ENCODE peak calls at places on chromosomes 3 and 15, in four cellular contexts. P, U, T and B are unnamed samples.

GRCh38 chr3:126934149-126934548 is 48.8 kb upstream of the PLXNA1 start:
- DNase-seq in P (peak), U (no peak), T (peak), B (no peak)

GRCh38 chr15:90286678-90287077 is 21.2 kb downstream of the NGRN start:
- DNase-seq in P (no peak), U (no peak), T (peak), B (no peak)

GRCh38 chr3:27415202-27415601 is 46.0 kb upstream of the NEK10 start:
- DNase-seq in P (no peak), U (no peak), T (no peak), B (no peak)

GRCh38 chr3:119294889-119295769 is 946 bp downstream of the ARHGAP31 start:
- DNase-seq in P (peak), U (peak), T (peak), B (no peak)

GRCh38 chr15:73936181-73936580 is 9.9 kb downstream of the LOXL1 start:
- DNase-seq in P (no peak), U (no peak), T (peak), B (no peak)

GRCh38 chr3:112967828-112968227 is 7.1 kb downstream of the CD200R1 start:
- DNase-seq in P (no peak), U (no peak), T (no peak), B (no peak)

GRCh38 chr3:46663611-46664135 is 29.8 kb downstream of the ALS2CL start:
- DNase-seq in P (no peak), U (peak), T (peak), B (no peak)

GRCh38 chr3:55868347-55868746 is 381.2 kb upstream of the WNT5A start:
- DNase-seq in P (no peak), U (no peak), T (no peak), B (no peak)

GRCh38 chr3:150067561-150067960 is 96.9 kb upstream of the PFN2 start:
- DNase-seq in P (no peak), U (no peak), T (no peak), B (no peak)

GRCh38 chr15:23566070-23567050 is 886 bp downstream of the MKRN3 start:
- DNase-seq in P (no peak), U (no peak), T (no peak), B (no peak)

GRCh38 chr3:186380622-186381380 is 18.8 kb upstream of the DGKG start:
- DNase-seq in P (peak), U (no peak), T (no peak), B (no peak)

GRCh38 chr3:170713648-170714047 is 127.8 kb upstream of the SLC7A14 start:
- DNase-seq in P (no peak), U (no peak), T (no peak), B (no peak)

GRCh38 chr15:88166330-88166993 is 90.1 kb downstream of the NTRK3 start:
- DNase-seq in P (no peak), U (no peak), T (peak), B (no peak)

GRCh38 chr3:51082363-51082762 is 302.7 kb upstream of the MANF start:
- DNase-seq in P (no peak), U (no peak), T (no peak), B (no peak)

GRCh38 chr3:139120336-139120971 is 75.8 kb upstream of the PRR23C start:
- DNase-seq in P (peak), U (peak), T (no peak), B (no peak)

GRCh38 chr15:64894395-64895056 is 17.2 kb upstream of the ANKDD1A start:
- DNase-seq in P (no peak), U (peak), T (peak), B (no peak)

GRCh38 chr3:195911041-195911945 is 2.9 kb upstream of the TNK2 start:
- DNase-seq in P (no peak), U (no peak), T (no peak), B (no peak)

GRCh38 chr3:195913382-195913781 is 5.0 kb upstream of the TNK2 start:
- DNase-seq in P (no peak), U (no peak), T (no peak), B (no peak)

GRCh38 chr3:195909645-195910498 is 1.5 kb upstream of the TNK2 start:
- DNase-seq in P (no peak), U (peak), T (peak), B (no peak)

GRCh38 chr3:195910499-195910845 is 2.1 kb upstream of the TNK2 start:
- DNase-seq in P (no peak), U (no peak), T (no peak), B (no peak)

GRCh38 chr3:195911946-195912270 is 3.6 kb upstream of the TNK2 start:
- DNase-seq in P (no peak), U (no peak), T (no peak), B (no peak)
- H3K4me3 ChIP-seq in P (no peak), U (no peak), T (no peak), B (no peak)

DNA sequence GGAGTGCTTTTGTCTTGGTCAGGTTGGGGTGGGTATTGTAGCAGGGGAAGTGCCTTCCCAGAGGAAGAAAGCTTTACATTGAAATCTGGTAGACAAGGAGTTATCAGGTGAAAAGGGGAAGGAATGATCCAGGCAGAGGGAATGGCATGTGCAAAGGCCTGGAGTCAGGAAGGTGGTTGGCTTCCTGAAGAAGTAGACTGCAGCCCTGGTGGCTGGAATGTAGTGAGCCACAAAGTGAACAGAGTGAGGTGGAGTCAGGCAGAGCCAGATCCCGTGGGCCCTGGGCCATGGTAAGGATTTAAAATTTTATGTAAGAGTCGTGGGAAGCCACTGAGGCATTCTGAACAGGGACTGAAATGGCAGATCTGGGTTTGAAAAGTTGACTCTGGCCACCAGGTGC is 58.3 kb downstream of the RAB11A start:
- DNase-seq in P (no peak), U (no peak), T (no peak), B (no peak)
- TF ChIP-seq CTCF in P (peak), U (no peak), T (peak), B (peak)

DNA sequence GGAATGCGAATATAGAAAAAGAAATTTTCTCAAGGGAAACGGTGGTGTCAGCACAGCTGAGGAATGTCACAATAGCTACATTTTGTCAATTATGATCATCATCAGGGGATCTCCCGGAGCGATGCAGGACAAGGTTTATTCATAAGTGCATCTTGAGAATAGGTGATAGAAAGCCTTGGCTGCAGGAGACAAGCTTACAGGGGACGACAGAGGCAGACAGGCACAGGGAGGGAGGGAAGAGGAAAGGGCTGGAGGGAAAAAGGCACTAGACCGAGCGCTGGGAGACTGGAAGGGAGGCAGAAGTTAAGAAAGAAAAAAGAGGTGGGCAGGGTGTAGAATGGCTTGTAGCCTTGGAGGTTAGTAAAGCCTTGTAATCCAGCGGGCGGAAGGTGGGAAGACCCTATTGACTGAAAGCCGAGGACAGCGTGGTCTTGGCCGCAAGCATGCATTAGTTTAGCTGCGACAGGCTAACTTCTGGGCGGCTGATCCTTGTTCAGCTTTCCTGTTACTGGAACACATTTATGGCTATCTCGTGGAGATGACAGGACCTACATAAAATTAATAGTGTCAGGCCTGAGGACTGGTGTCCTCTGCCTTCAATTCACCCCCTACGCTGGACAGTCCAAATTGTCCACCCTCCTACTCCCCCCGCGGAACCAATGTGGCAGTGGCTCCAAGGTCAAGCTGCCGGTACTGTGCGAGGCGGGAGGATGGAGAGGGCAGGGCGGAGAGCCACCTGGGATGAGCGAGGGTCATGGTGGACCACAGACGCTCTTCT is 1.5 kb upstream of the NECTIN3 start:
- DNase-seq in P (no peak), U (peak), T (peak), B (no peak)
- H3K4me3 ChIP-seq in P (peak), U (peak), T (peak), B (peak)

GRCh38 chr15:56989411-56989924 is 71.0 kb downstream of the TCF12 start:
- DNase-seq in P (no peak), U (no peak), T (no peak), B (no peak)
- TF ChIP-seq CTCF in P (no peak), U (no peak), T (no peak), B (no peak)

GRCh38 chr3:45462522-45463262 is 74.3 kb downstream of the LARS2 start:
- DNase-seq in P (peak), U (no peak), T (no peak), B (no peak)
- H3K4me3 ChIP-seq in P (no peak), U (no peak), T (no peak), B (no peak)

DNA sequence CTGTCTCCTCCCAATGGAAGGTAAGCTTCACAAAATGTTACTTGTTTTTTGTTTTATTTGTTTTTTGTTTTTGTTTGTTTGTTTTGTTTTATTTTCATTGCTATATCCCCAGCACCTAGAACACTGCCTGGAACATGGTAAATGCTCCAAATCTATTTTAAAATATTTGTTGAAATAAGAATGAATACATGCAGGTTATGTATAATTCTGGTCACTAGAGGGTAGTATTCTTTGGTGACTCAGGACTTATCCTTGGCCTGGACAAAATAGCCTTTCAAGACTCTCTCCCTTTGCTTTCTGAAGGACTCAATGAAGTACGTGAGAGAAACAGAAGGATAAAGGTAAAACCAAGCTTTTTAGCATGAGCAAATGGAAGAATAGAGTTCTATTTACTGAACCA is 46.9 kb upstream of the PPP2R3A start:
- DNase-seq in P (no peak), U (no peak), T (peak), B (no peak)
- TF ChIP-seq CTCF in P (peak), U (peak), T (peak), B (peak)

GRCh38 chr3:29695905-29696238 is 415.0 kb downstream of the RBMS3 start:
- DNase-seq in P (no peak), U (no peak), T (peak), B (no peak)

GRCh38 chr3:29694331-29694730 is 413.5 kb downstream of the RBMS3 start:
- DNase-seq in P (no peak), U (no peak), T (no peak), B (no peak)

GRCh38 chr3:29696311-29696710 is 415.4 kb downstream of the RBMS3 start:
- DNase-seq in P (no peak), U (no peak), T (no peak), B (no peak)

GRCh38 chr3:29694783-29695182 is 413.9 kb downstream of the RBMS3 start:
- DNase-seq in P (peak), U (no peak), T (no peak), B (peak)

DNA sequence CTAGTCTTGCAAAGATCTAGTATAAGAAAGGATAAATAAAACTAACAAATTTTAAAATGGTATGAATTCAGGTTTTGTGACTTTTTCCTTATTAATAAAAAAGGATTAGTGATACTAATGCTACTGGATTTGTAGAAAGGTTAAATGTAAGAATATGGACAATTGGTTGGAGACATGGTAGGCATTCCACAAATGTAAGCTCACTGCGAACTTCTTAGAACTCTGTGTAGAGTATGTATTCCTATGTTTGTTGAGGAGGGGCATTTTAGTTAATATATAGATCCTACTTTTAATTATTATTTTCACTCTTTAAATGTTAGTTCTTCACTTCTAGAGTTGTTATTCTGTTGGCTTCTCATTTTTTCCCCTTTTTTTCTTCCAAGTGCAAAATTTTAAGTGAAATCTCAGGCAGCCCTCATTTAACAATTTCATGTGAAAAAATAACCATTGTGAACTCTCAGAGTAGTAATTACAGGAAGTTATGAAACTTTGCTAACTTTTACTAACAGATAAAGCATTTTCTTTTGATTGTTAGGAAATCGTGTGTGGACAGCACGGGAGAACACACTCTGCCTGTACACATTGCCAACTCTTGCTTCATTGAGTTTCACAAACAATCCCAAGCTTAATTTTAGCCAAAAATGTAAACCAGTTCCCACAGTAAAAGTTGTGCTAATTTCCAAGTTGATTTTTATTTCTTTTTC is 414.5 kb downstream of the RBMS3 start:
- DNase-seq in P (peak), U (no peak), T (no peak), B (no peak)
- H3K4me3 ChIP-seq in P (no peak), U (no peak), T (no peak), B (no peak)